ENCODE peak calls at places on chromosomes 5 and 9, in seven cellular contexts. One of them, this sample, is unnamed.

GRCh38 chr9:131670247-131670681 is 69.6 kb downstream of the RAPGEF1 start:
- DNase-seq in NCI-H2081: no peak
- DNase-seq in HuH-7: no peak
- DNase-seq in memory B cell: no peak
- DNase-seq in SK-MEL-5: no peak
- DNase-seq in NT2/D1: no peak
- DNase-seq in tibial artery: peak
- DNase-seq in this sample: no peak

GRCh38 chr5:178297751-178298150 is 65.1 kb upstream of the PHYKPL start:
- DNase-seq in NCI-H2081: no peak
- DNase-seq in HuH-7: no peak
- DNase-seq in memory B cell: no peak
- DNase-seq in SK-MEL-5: no peak
- DNase-seq in NT2/D1: no peak
- DNase-seq in tibial artery: peak
- DNase-seq in this sample: peak

GRCh38 chr9:17824191-17824926 is 245.5 kb downstream of the SH3GL2 start:
- DNase-seq in NCI-H2081: no peak
- DNase-seq in HuH-7: no peak
- DNase-seq in memory B cell: no peak
- DNase-seq in SK-MEL-5: peak
- DNase-seq in NT2/D1: no peak
- DNase-seq in tibial artery: no peak
- DNase-seq in this sample: no peak

GRCh38 chr9:116933251-116933650 is 246.1 kb downstream of the TRIM32 start:
- DNase-seq in NCI-H2081: no peak
- DNase-seq in HuH-7: no peak
- DNase-seq in memory B cell: no peak
- DNase-seq in SK-MEL-5: no peak
- DNase-seq in NT2/D1: no peak
- DNase-seq in tibial artery: no peak
- DNase-seq in this sample: no peak

GRCh38 chr5:96121362-96121761 is 159.7 kb upstream of the ELL2 start:
- DNase-seq in NCI-H2081: no peak
- DNase-seq in HuH-7: no peak
- DNase-seq in memory B cell: no peak
- DNase-seq in SK-MEL-5: no peak
- DNase-seq in NT2/D1: no peak
- DNase-seq in tibial artery: no peak
- DNase-seq in this sample: no peak

GRCh38 chr5:131749723-131750470 is 46.9 kb downstream of the FNIP1 start:
- DNase-seq in NCI-H2081: no peak
- DNase-seq in HuH-7: no peak
- DNase-seq in memory B cell: no peak
- DNase-seq in SK-MEL-5: no peak
- DNase-seq in NT2/D1: no peak
- DNase-seq in tibial artery: no peak
- DNase-seq in this sample: no peak

GRCh38 chr5:53073349-53073748 is 36.2 kb downstream of the MOCS2 start:
- DNase-seq in NCI-H2081: no peak
- DNase-seq in HuH-7: no peak
- DNase-seq in memory B cell: no peak
- DNase-seq in SK-MEL-5: no peak
- DNase-seq in NT2/D1: no peak
- DNase-seq in tibial artery: no peak
- DNase-seq in this sample: no peak

GRCh38 chr9:98121096-98121495 is 2.1 kb upstream of the TRIM14 start:
- DNase-seq in NCI-H2081: no peak
- DNase-seq in HuH-7: no peak
- DNase-seq in memory B cell: no peak
- DNase-seq in SK-MEL-5: no peak
- DNase-seq in NT2/D1: no peak
- DNase-seq in tibial artery: no peak
- DNase-seq in this sample: no peak

GRCh38 chr9:28539432-28539831 is 966.2 kb upstream of the C9orf72 start:
- DNase-seq in NCI-H2081: peak
- DNase-seq in HuH-7: no peak
- DNase-seq in memory B cell: no peak
- DNase-seq in SK-MEL-5: no peak
- DNase-seq in NT2/D1: no peak
- DNase-seq in tibial artery: no peak
- DNase-seq in this sample: no peak

GRCh38 chr5:142908659-142909058 is 138.5 kb downstream of the ARHGAP26 start:
- DNase-seq in NCI-H2081: no peak
- DNase-seq in HuH-7: no peak
- DNase-seq in memory B cell: no peak
- DNase-seq in SK-MEL-5: no peak
- DNase-seq in NT2/D1: no peak
- DNase-seq in tibial artery: no peak
- DNase-seq in this sample: no peak

GRCh38 chr9:6410653-6411052 is 2.3 kb upstream of the UHRF2 start:
- DNase-seq in NCI-H2081: no peak
- DNase-seq in HuH-7: no peak
- DNase-seq in memory B cell: no peak
- DNase-seq in SK-MEL-5: no peak
- DNase-seq in NT2/D1: no peak
- DNase-seq in tibial artery: no peak
- DNase-seq in this sample: no peak

This sample was measured in suprapubic skin.